ENCODE peak calls at places on chromosome 17, in four cellular contexts. Q is HepG2, W is GM12878, Y is K562. F is an unnamed sample.

GRCh38 chr17:50505731-50506130 is 2.5 kb upstream of the MYCBPAP start:
- DNase-seq in Y (no peak), Q (no peak), W (no peak), F (no peak)

GRCh38 chr17:56793947-56794346 is 39.8 kb downstream of the C17orf67 start:
- DNase-seq in Y (no peak), Q (no peak), W (no peak), F (no peak)

GRCh38 chr17:731943-732787 is at the start of gene TLCD3A:
- DNase-seq in Y (peak; percentile 86), Q (no peak), W (no peak), F (peak; percentile 70)

GRCh38 chr17:78112508-78113471 is 15.8 kb downstream of the TMC6 start:
- DNase-seq in Y (peak; percentile 82), W (no peak), Q (peak; percentile 52), F (peak; percentile 94)

GRCh38 chr17:4208228-4208627 is 55.6 kb downstream of the ANKFY1 start:
- DNase-seq in W (no peak), Q (no peak), Y (no peak), F (no peak)

GRCh38 chr17:733743-734142 is 1.3 kb downstream of the TLCD3A start:
- DNase-seq in W (no peak), Q (no peak), Y (no peak), F (no peak)

GRCh38 chr17:62780273-62780672 is 27.8 kb downstream of the MARCHF10 start:
- DNase-seq in Y (no peak), W (no peak), Q (no peak), F (no peak)

GRCh38 chr17:80418589-80418988 is 3.6 kb downstream of the ENDOV start:
- DNase-seq in Q (no peak), Y (no peak), W (no peak), F (no peak)

GRCh38 chr17:19570497-19571151 is 37.0 kb downstream of the SLC47A1 start:
- DNase-seq in W (no peak), Q (no peak), Y (no peak), F (no peak)

GRCh38 chr17:9259419-9259818 is 238.1 kb downstream of the NTN1 start:
- DNase-seq in W (no peak), Y (no peak), Q (peak; percentile 35), F (no peak)
- TF ChIP-seq TCF7 in W (no peak), Y (no peak), Q (no peak), F (no peak)

GRCh38 chr17:72955391-72956140 is 136.9 kb downstream of the SLC39A11 start:
- DNase-seq in Y (no peak), Q (no peak), W (no peak), F (no peak)
- TF ChIP-seq TCF7 in Y (no peak), Q (no peak), W (no peak), F (no peak)

GRCh38 chr17:35797918-35798317 is 2.5 kb upstream of the MMP28 start:
- DNase-seq in W (no peak), Y (no peak), Q (no peak), F (no peak)

GRCh38 chr17:35795007-35795870 is at the start of gene MMP28:
- DNase-seq in W (no peak), Q (no peak), Y (peak; percentile 74), F (peak; percentile 61)

GRCh38 chr17:35795871-35796265 is 427 bp upstream of the MMP28 start:
- DNase-seq in W (no peak), Q (no peak), Y (no peak), F (no peak)

GRCh38 chr17:35797370-35797769 is 1.9 kb upstream of the MMP28 start:
- DNase-seq in Y (no peak), Q (no peak), W (no peak), F (no peak)

DNA sequence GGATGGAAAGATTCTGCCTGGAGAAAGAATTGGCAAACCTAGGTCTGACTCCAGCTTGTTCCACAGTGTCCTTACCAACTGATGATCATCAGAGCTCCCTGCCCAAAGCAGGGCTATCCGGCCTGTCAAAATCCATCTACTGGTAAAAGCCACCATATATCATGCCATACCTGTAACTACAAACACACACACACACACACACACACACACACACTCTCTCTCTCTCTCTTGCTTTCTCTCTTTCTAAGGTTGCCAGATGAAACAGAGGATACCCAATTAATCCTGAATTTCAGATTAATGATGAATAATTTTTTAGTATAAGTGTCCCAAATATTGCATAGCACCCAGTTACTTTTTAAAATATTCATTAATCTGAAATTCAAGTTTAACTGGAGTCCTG is 1.5 kb upstream of the MMP28 start:
- DNase-seq in Q (no peak), W (no peak), Y (no peak), F (no peak)
- TF ChIP-seq TCF7 in Q (no peak), W (no peak), Y (no peak), F (no peak)

GRCh38 chr17:16434662-16435061 is 19.3 kb downstream of the TRPV2 start:
- DNase-seq in W (no peak), Q (no peak), Y (no peak), F (peak; percentile 45)

GRCh38 chr17:16438173-16438556 is 22.8 kb downstream of the TRPV2 start:
- DNase-seq in Y (no peak), Q (no peak), W (no peak), F (no peak)

GRCh38 chr17:16437083-16437482 is 21.7 kb downstream of the TRPV2 start:
- DNase-seq in W (no peak), Y (no peak), Q (no peak), F (no peak)

GRCh38 chr17:16438557-16439302 is 23.4 kb downstream of the TRPV2 start:
- DNase-seq in Y (peak; percentile 92), W (peak; percentile 98), Q (peak; percentile 100), F (peak; percentile 95)

DNA sequence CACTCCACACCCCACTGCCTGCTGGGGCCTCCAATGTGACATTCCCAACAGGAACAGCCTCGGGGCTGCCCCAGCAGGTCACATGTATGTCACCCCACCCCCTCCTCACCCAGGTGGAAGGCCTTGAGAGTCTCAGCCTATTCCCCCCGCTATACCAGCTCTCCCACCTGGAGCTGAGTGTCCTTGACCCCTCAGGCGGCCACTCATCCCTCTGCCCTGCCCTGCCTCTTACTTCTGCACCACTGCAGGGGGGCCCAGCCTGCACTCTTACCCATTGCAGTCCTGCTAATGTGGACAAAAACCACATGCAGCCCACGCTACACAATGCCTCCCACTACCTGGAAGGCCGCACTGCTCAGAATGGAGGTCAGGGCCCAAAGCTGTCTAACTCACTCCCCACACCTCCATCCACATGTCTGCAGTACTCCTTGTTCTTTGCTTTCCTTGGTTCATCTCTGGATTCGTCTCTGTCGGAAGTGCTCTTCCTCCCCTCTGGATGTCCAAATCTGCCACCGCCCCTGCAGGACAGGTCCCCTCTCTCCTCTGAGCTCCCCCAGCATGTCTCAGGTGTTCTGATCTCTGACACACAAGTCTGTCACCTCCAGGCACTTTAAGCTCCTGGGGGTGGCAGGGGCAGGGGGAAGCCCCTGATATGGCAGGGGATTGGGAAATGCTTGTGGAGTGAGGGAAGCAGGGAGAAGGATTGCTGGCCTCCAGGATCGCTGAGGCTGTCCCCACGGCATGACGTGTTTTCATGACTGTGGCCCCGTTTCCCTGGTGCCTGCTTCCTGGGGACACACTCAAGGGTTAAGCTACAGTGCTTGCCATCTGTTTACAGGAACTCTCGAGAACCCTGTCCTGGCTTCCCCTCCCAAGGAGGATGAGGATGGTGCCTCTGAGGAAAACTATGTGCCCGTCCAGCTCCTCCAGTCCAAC is 20.8 kb downstream of the TRPV2 start:
- DNase-seq in Y (no peak), Q (no peak), W (no peak), F (no peak)
- TF ChIP-seq TCF7 in Y (no peak), Q (no peak), W (no peak), F (no peak)

GRCh38 chr17:59893617-59894100 is 738 bp downstream of the RPS6KB1 start:
- DNase-seq in Y (peak; percentile 27), W (no peak), Q (peak; percentile 39), F (no peak)

GRCh38 chr17:59892849-59893616 is at the start of the genes RPS6KB1 and TUBD1:
- DNase-seq in Y (peak; percentile 95), W (peak; percentile 100), Q (peak; percentile 99), F (peak; percentile 94)

GRCh38 chr17:59890720-59891119 is 2.0 kb downstream of the TUBD1 start:
- DNase-seq in Q (peak; percentile 61), W (no peak), Y (no peak), F (no peak)

GRCh38 chr17:59888145-59888750 is 4.5 kb downstream of the TUBD1 start:
- DNase-seq in Y (no peak), Q (no peak), W (no peak), F (no peak)

DNA sequence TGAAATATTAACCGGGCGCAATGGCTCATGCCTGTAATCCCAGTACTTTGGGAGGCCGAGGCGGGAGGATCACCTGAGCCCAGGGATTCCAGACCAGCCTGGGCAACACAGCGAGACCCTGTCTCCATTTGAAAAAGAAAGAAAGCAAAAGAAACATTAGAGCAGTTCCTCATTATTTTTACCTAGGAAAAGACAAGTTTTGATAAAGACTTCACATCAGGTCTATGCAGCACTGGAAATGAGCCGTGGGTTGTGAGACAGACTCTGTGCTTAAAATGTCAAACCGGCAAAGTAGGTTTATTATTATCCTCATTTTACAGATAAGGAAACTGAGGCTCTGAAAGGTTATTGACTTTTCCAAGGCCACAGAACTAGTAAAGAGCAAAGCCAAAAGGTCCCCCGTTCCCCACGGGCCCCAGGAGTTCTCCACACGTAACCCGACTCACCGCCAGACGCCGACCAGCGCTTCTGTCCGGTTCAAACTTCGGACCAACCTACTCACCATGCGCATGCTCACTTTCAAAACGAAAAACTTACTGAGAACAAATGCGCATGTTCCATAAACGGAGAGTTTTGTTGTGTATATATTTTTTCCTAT is 393 bp downstream of the TUBD1 start:
- DNase-seq in W (no peak), Q (no peak), Y (peak; percentile 70), F (no peak)
- TF ChIP-seq TCF7 in W (no peak), Q (no peak), Y (no peak), F (no peak)